ENCODE peak calls at places on chromosome 15, in ten cellular contexts. C is RPMI7951; V is hepatocyte; O is iPS-NIHi11; S is activated T-cell treated with anti-CD3 and anti-CD28 coated beads, Interleukin-2, amount 50 U/mL, for 72 hours; H is GM04503; T is activated CD4-positive, alpha-beta T cell treated with anti-CD3 and anti-CD28 coated beads, Interleukin-2, amount 10 ng/mL, durations not matched to agents 7 days and 5 days; K is astrocyte of the spinal cord; B is fibroblast of the aortic adventitia; M is amygdala. A is an unnamed sample.

GRCh38 chr15:51077565-51078153 is 17.0 kb downstream of the TNFAIP8L3 start:
- DNase-seq in B (peak), V (peak), M (peak), T (peak), S (peak), K (peak), O (peak), C (peak), H (no peak), A (no peak)

GRCh38 chr15:87871738-87872315 is 384.7 kb downstream of the NTRK3 start:
- DNase-seq in K (no peak), V (no peak), C (no peak), M (no peak), T (no peak), B (peak), H (no peak), S (no peak), O (no peak), A (no peak)

GRCh38 chr15:77022646-77023575 is 28.0 kb downstream of the PSTPIP1 start:
- DNase-seq in C (no peak), V (no peak), T (no peak), S (no peak), M (no peak), K (no peak), O (no peak), H (no peak), B (no peak), A (no peak)

GRCh38 chr15:47688573-47689086 is 28.7 kb upstream of the SEMA6D start:
- DNase-seq in V (no peak), T (no peak), M (no peak), C (peak), H (peak), S (no peak), K (peak), B (peak), O (no peak), A (no peak)

GRCh38 chr15:31660800-31661199 is 334.2 kb downstream of the KLF13 start:
- DNase-seq in O (no peak), C (no peak), S (no peak), K (no peak), H (no peak), T (no peak), M (no peak), B (no peak), V (no peak), A (no peak)

GRCh38 chr15:78536134-78536533 is 4.1 kb upstream of the PSMA4 start:
- DNase-seq in M (no peak), H (no peak), C (peak), B (peak), V (no peak), S (no peak), K (peak), O (no peak), T (no peak), A (no peak)

GRCh38 chr15:71118345-71118744 is 3.1 kb downstream of the THSD4 start:
- DNase-seq in M (no peak), T (no peak), O (no peak), B (no peak), C (no peak), K (no peak), V (no peak), S (no peak), H (no peak), A (no peak)

GRCh38 chr15:20310603-20311002 is 231.0 kb downstream of the GOLGA6L6 start:
- DNase-seq in H (no peak), V (no peak), B (no peak), C (no peak), S (no peak), K (no peak), M (no peak), O (no peak), T (no peak), A (no peak)

GRCh38 chr15:84982301-84982920 is 755 bp downstream of the PDE8A start:
- DNase-seq in O (no peak), V (peak), H (no peak), S (peak), K (no peak), B (peak), C (peak), M (peak), T (peak), A (no peak)

GRCh38 chr15:39869251-39869650 is 50.8 kb downstream of the GPR176 start:
- DNase-seq in T (no peak), B (no peak), S (no peak), C (no peak), M (no peak), K (no peak), V (no peak), O (no peak), H (no peak), A (no peak)

GRCh38 chr15:63826513-63826912 is 7.2 kb downstream of the HERC1 start:
- DNase-seq in S (no peak), H (no peak), V (no peak), O (no peak), C (no peak), M (no peak), K (peak), T (peak), B (peak), A (no peak)

GRCh38 chr15:31202953-31203352 is 101.4 kb upstream of the TRPM1 start:
- DNase-seq in V (no peak), O (no peak), H (no peak), T (peak), B (no peak), S (peak), K (no peak), M (no peak), C (no peak), A (no peak)

GRCh38 chr15:41945221-41945620 is 27.1 kb downstream of the EHD4 start:
- DNase-seq in M (no peak), O (no peak), S (no peak), B (no peak), V (no peak), H (no peak), C (peak), T (no peak), K (no peak), A (no peak)

GRCh38 chr15:43954181-43954621 is 127.4 kb downstream of the WDR76 start:
- DNase-seq in C (peak), O (no peak), T (no peak), K (no peak), V (no peak), B (no peak), S (peak), H (no peak), M (no peak), A (no peak)

GRCh38 chr15:58299311-58299850 is 132.4 kb upstream of the LIPC start:
- DNase-seq in K (peak), T (no peak), M (no peak), V (peak), H (no peak), O (no peak), B (peak), C (no peak), S (no peak), A (no peak)

GRCh38 chr15:35693286-35693685 is 147.3 kb upstream of the DPH6 start:
- DNase-seq in M (no peak), O (no peak), K (peak), C (no peak), H (no peak), S (no peak), V (no peak), B (peak), T (no peak), A (no peak)

GRCh38 chr15:65085990-65086679 is 9.6 kb downstream of the KBTBD13 start:
- DNase-seq in C (peak), V (peak), M (no peak), H (no peak), B (no peak), O (peak), T (peak), K (no peak), S (peak), A (no peak)

GRCh38 chr15:80695099-80695910 is at the start of gene ABHD17C:
- DNase-seq in O (peak), S (peak), T (peak), K (peak), C (peak), H (no peak), M (peak), V (peak), B (peak), A (no peak)

GRCh38 chr15:32959077-32959476 is 235.4 kb downstream of the FMN1 start:
- DNase-seq in O (no peak), H (no peak), C (peak), S (no peak), T (no peak), M (no peak), B (peak), V (no peak), K (peak), A (no peak)

GRCh38 chr15:41585140-41586047 is 26.4 kb downstream of the TYRO3 start:
- DNase-seq in O (peak), K (peak), T (peak), B (peak), S (peak), M (peak), V (peak), H (peak), C (peak), A (no peak)

GRCh38 chr15:40244961-40245523 is 6.2 kb downstream of the PAK6 start:
- DNase-seq in T (no peak), V (peak), O (peak), H (no peak), M (no peak), K (no peak), S (no peak), B (no peak), C (no peak), A (no peak)

GRCh38 chr15:98442379-98442833 is 205.9 kb upstream of the IGF1R start:
- DNase-seq in O (peak), V (peak), B (peak), K (peak), C (peak), H (peak), T (peak), S (peak), M (peak), A (peak)